ENCODE peak calls at places on chromosomes 16 and 17, in seven cellular contexts. One of them, this sample, is unnamed.

GRCh38 chr17:49434821-49435581 is 20.3 kb upstream of the PHB1 start:
- DNase-seq in osteocyte: no peak
- DNase-seq in brain microvascular endothelial cell: peak
- DNase-seq in neural crest cell: peak
- DNase-seq in Panc1: no peak
- DNase-seq in stomach: peak
- DNase-seq in GM13976: peak
- DNase-seq in this sample: peak

GRCh38 chr17:12977008-12977751 is 40.6 kb downstream of the ELAC2 start:
- DNase-seq in neural crest cell: no peak
- DNase-seq in osteocyte: no peak
- DNase-seq in brain microvascular endothelial cell: no peak
- DNase-seq in stomach: no peak
- DNase-seq in GM13976: no peak
- DNase-seq in Panc1: no peak
- DNase-seq in this sample: no peak

GRCh38 chr17:63925615-63926014 is 6.5 kb downstream of the CD79B start:
- DNase-seq in neural crest cell: no peak
- DNase-seq in osteocyte: no peak
- DNase-seq in brain microvascular endothelial cell: no peak
- DNase-seq in GM13976: peak
- DNase-seq in stomach: no peak
- DNase-seq in Panc1: no peak
- DNase-seq in this sample: no peak

GRCh38 chr16:66130296-66130910 is 236.1 kb upstream of the CDH5 start:
- DNase-seq in stomach: no peak
- DNase-seq in osteocyte: no peak
- DNase-seq in neural crest cell: no peak
- DNase-seq in GM13976: no peak
- DNase-seq in Panc1: no peak
- DNase-seq in brain microvascular endothelial cell: peak
- DNase-seq in this sample: no peak

GRCh38 chr17:7544911-7545310 is 3.9 kb upstream of the TNFSF12 start:
- DNase-seq in stomach: no peak
- DNase-seq in Panc1: no peak
- DNase-seq in osteocyte: no peak
- DNase-seq in GM13976: no peak
- DNase-seq in brain microvascular endothelial cell: no peak
- DNase-seq in neural crest cell: no peak
- DNase-seq in this sample: no peak

GRCh38 chr17:50290074-50290702 is 15.9 kb downstream of the TMEM92 start:
- DNase-seq in GM13976: no peak
- DNase-seq in neural crest cell: no peak
- DNase-seq in Panc1: peak
- DNase-seq in stomach: peak
- DNase-seq in brain microvascular endothelial cell: peak
- DNase-seq in osteocyte: no peak
- DNase-seq in this sample: no peak

GRCh38 chr16:77759821-77760220 is 28.5 kb upstream of the VAT1L start:
- DNase-seq in neural crest cell: no peak
- DNase-seq in Panc1: no peak
- DNase-seq in brain microvascular endothelial cell: no peak
- DNase-seq in GM13976: no peak
- DNase-seq in osteocyte: no peak
- DNase-seq in stomach: no peak
- DNase-seq in this sample: no peak

GRCh38 chr16:1474471-1474795 is 395 bp downstream of the CLCN7 start:
- DNase-seq in brain microvascular endothelial cell: no peak
- DNase-seq in GM13976: no peak
- DNase-seq in neural crest cell: no peak
- DNase-seq in Panc1: no peak
- DNase-seq in stomach: no peak
- DNase-seq in osteocyte: peak
- DNase-seq in this sample: no peak

GRCh38 chr17:76107507-76107906 is 3.9 kb upstream of the EXOC7 start:
- DNase-seq in brain microvascular endothelial cell: no peak
- DNase-seq in neural crest cell: no peak
- DNase-seq in GM13976: no peak
- DNase-seq in stomach: no peak
- DNase-seq in Panc1: no peak
- DNase-seq in osteocyte: no peak
- DNase-seq in this sample: no peak

GRCh38 chr16:84907575-84907974 is 87.8 kb downstream of the CRISPLD2 start:
- DNase-seq in osteocyte: no peak
- DNase-seq in neural crest cell: no peak
- DNase-seq in stomach: no peak
- DNase-seq in GM13976: no peak
- DNase-seq in Panc1: no peak
- DNase-seq in brain microvascular endothelial cell: peak
- DNase-seq in this sample: no peak

GRCh38 chr16:84909686-84910085 is 89.9 kb downstream of the CRISPLD2 start:
- DNase-seq in brain microvascular endothelial cell: no peak
- DNase-seq in neural crest cell: no peak
- DNase-seq in Panc1: no peak
- DNase-seq in stomach: no peak
- DNase-seq in GM13976: no peak
- DNase-seq in osteocyte: no peak
- DNase-seq in this sample: no peak

GRCh38 chr16:84911490-84912216 is 91.9 kb downstream of the CRISPLD2 start:
- DNase-seq in osteocyte: no peak
- DNase-seq in stomach: no peak
- DNase-seq in Panc1: no peak
- DNase-seq in GM13976: no peak
- DNase-seq in neural crest cell: no peak
- DNase-seq in brain microvascular endothelial cell: no peak
- DNase-seq in this sample: no peak

GRCh38 chr16:84907046-84907445 is 87.3 kb downstream of the CRISPLD2 start:
- DNase-seq in brain microvascular endothelial cell: no peak
- DNase-seq in GM13976: no peak
- DNase-seq in Panc1: no peak
- DNase-seq in neural crest cell: no peak
- DNase-seq in stomach: no peak
- DNase-seq in osteocyte: no peak
- DNase-seq in this sample: no peak

GRCh38 chr16:84905965-84906460 is 86.2 kb downstream of the CRISPLD2 start:
- DNase-seq in osteocyte: no peak
- DNase-seq in brain microvascular endothelial cell: no peak
- DNase-seq in GM13976: no peak
- DNase-seq in neural crest cell: no peak
- DNase-seq in stomach: no peak
- DNase-seq in Panc1: no peak
- DNase-seq in this sample: no peak
- TF ChIP-seq CTCF in osteocyte: no peak
- TF ChIP-seq CTCF in brain microvascular endothelial cell: no peak
- TF ChIP-seq CTCF in GM13976: no peak
- TF ChIP-seq CTCF in neural crest cell: no peak
- TF ChIP-seq CTCF in stomach: no peak
- TF ChIP-seq CTCF in Panc1: no peak
- TF ChIP-seq CTCF in this sample: no peak

GRCh38 chr17:65987988-65988387 is 203.9 kb downstream of the CEP112 start:
- DNase-seq in neural crest cell: no peak
- DNase-seq in osteocyte: no peak
- DNase-seq in Panc1: peak
- DNase-seq in GM13976: no peak
- DNase-seq in brain microvascular endothelial cell: peak
- DNase-seq in stomach: no peak
- DNase-seq in this sample: no peak
- TF ChIP-seq CTCF in neural crest cell: peak
- TF ChIP-seq CTCF in osteocyte: peak
- TF ChIP-seq CTCF in Panc1: peak
- TF ChIP-seq CTCF in GM13976: no peak
- TF ChIP-seq CTCF in brain microvascular endothelial cell: peak
- TF ChIP-seq CTCF in stomach: peak
- TF ChIP-seq CTCF in this sample: peak

GRCh38 chr16:57382535-57383275 is 10.4 kb downstream of the CX3CL1 start:
- DNase-seq in neural crest cell: no peak
- DNase-seq in Panc1: no peak
- DNase-seq in GM13976: no peak
- DNase-seq in brain microvascular endothelial cell: no peak
- DNase-seq in stomach: no peak
- DNase-seq in osteocyte: no peak
- DNase-seq in this sample: no peak
- TF ChIP-seq CTCF in neural crest cell: no peak
- TF ChIP-seq CTCF in Panc1: peak
- TF ChIP-seq CTCF in GM13976: no peak
- TF ChIP-seq CTCF in brain microvascular endothelial cell: no peak
- TF ChIP-seq CTCF in stomach: no peak
- TF ChIP-seq CTCF in osteocyte: no peak
- TF ChIP-seq CTCF in this sample: no peak

DNA sequence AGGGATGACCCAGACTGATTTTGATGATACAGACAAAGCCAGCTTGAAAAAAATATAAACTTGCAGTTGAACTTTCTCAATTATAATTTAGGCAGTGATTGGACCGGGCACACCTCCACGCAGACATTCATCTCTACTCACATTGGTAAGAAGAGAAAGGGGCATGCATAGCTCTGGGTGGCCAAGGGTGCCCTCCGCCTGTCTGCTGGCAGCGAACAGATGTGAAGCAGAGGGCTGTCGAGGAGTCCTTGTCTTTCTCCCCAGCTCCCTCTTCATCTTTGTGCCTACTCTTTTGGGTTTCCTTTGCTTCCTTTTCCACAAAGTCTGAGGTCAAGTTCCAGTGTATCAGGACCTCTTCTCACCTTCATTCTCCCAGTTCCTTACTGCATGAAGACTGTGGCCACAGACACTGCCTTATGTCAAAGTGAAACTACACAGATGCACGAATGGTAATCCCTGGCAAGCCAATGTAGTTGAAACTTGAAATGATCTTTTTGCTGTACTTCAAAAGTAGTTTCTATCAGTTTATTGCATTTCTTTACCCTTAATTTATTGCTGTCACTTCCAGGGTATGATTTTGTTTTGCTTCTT is 343.7 kb upstream of the SOX9 start:
- DNase-seq in Panc1: no peak
- DNase-seq in neural crest cell: no peak
- DNase-seq in brain microvascular endothelial cell: no peak
- DNase-seq in stomach: no peak
- DNase-seq in GM13976: no peak
- DNase-seq in osteocyte: no peak
- DNase-seq in this sample: no peak
- TF ChIP-seq CTCF in Panc1: no peak
- TF ChIP-seq CTCF in neural crest cell: no peak
- TF ChIP-seq CTCF in brain microvascular endothelial cell: no peak
- TF ChIP-seq CTCF in stomach: no peak
- TF ChIP-seq CTCF in GM13976: no peak
- TF ChIP-seq CTCF in osteocyte: no peak
- TF ChIP-seq CTCF in this sample: no peak

GRCh38 chr17:35539659-35540026 is 2.2 kb upstream of the SLFN12L start:
- DNase-seq in Panc1: no peak
- DNase-seq in neural crest cell: no peak
- DNase-seq in brain microvascular endothelial cell: no peak
- DNase-seq in stomach: no peak
- DNase-seq in osteocyte: no peak
- DNase-seq in GM13976: no peak
- DNase-seq in this sample: no peak
- TF ChIP-seq CTCF in Panc1: peak
- TF ChIP-seq CTCF in neural crest cell: peak
- TF ChIP-seq CTCF in brain microvascular endothelial cell: no peak
- TF ChIP-seq CTCF in stomach: no peak
- TF ChIP-seq CTCF in osteocyte: no peak
- TF ChIP-seq CTCF in GM13976: no peak
- TF ChIP-seq CTCF in this sample: no peak